ENCODE peak calls at places on chromosomes 4 and X, in five cellular contexts. O is A549, M is IMR-90, Q is HepG2, J is H1. F is an unnamed sample.

GRCh38 chr4:186810613-186811150 is 87.0 kb upstream of the FAT1 start:
- DNase-seq in Q (no peak), O (no peak), M (no peak), J (no peak), F (no peak)

GRCh38 chr4:84917087-84917821 is 49.2 kb downstream of the WDFY3 start:
- DNase-seq in M (peak), O (no peak), Q (no peak), J (no peak), F (no peak)

GRCh38 chr4:153159016-153159415 is 45.2 kb upstream of the TRIM2 start:
- DNase-seq in J (no peak), O (no peak), Q (no peak), M (no peak), F (no peak)

GRCh38 chr4:112916868-112917267 is 132.6 kb upstream of the ANK2 start:
- DNase-seq in Q (no peak), M (peak), O (no peak), J (no peak), F (no peak)

GRCh38 chr4:53196872-53197759 is 168.7 kb downstream of the SCFD2 start:
- DNase-seq in J (no peak), O (peak), M (peak), Q (peak), F (peak)

GRCh38 chr4:13476915-13477314 is 7.2 kb downstream of the RAB28 start:
- DNase-seq in Q (no peak), J (no peak), O (no peak), M (peak), F (peak)

GRCh38 chrX:15336023-15336413 is 695 bp upstream of the PIGA start:
- DNase-seq in M (peak), J (no peak), Q (no peak), O (peak), F (peak)

GRCh38 chr4:82517043-82517442 is 44.7 kb downstream of the TMEM150C start:
- DNase-seq in M (peak), Q (no peak), J (no peak), O (no peak), F (no peak)

GRCh38 chrX:44568196-44568595 is 25.5 kb upstream of the FUNDC1 start:
- DNase-seq in O (no peak), J (no peak), M (no peak), Q (no peak), F (no peak)

GRCh38 chr4:1207603-1208265 is 35.4 kb upstream of the SPON2 start:
- DNase-seq in Q (no peak), J (no peak), O (no peak), M (peak), F (no peak)

GRCh38 chr4:156195914-156196313 is 242.2 kb upstream of the CTSO start:
- DNase-seq in J (no peak), Q (no peak), O (no peak), M (no peak), F (no peak)

GRCh38 chrX:1824855-1825254 is 210.0 kb downstream of the ASMT start:
- DNase-seq in J (no peak), Q (no peak), M (no peak), O (no peak), F (no peak)

GRCh38 chr4:127249066-127249766 is 383.5 kb upstream of the INTU start:
- DNase-seq in J (no peak), Q (no peak), O (no peak), M (peak), F (no peak)

GRCh38 chr4:6157926-6158325 is 42.4 kb downstream of the JAKMIP1 start:
- DNase-seq in M (no peak), O (no peak), Q (no peak), J (no peak), F (no peak)

GRCh38 chr4:165308174-165308573 is 19.3 kb upstream of the MSMO1 start:
- DNase-seq in M (no peak), J (no peak), O (no peak), Q (no peak), F (no peak)

GRCh38 chrX:144715356-144715755 is 531.9 kb upstream of the SPANXN1 start:
- DNase-seq in Q (no peak), J (no peak), M (no peak), O (no peak), F (no peak)

GRCh38 chr4:71257761-71258160 is 81.1 kb upstream of the SLC4A4 start:
- DNase-seq in J (no peak), M (peak), Q (no peak), O (no peak), F (no peak)

GRCh38 chrX:69038826-69039225 is 126.4 kb downstream of the PJA1 start:
- DNase-seq in M (no peak), O (no peak), Q (no peak), J (no peak), F (no peak)

GRCh38 chr4:52713456-52713937 is 37.7 kb downstream of the ERVMER34-1 start:
- DNase-seq in M (peak), Q (peak), J (no peak), O (no peak), F (peak)

GRCh38 chrX:21946925-21947641 is 6.6 kb downstream of the SMS start:
- DNase-seq in M (peak), J (no peak), O (no peak), Q (no peak), F (no peak)

GRCh38 chr4:185838104-185838452 is 26.1 kb upstream of the SORBS2 start:
- DNase-seq in J (no peak), Q (no peak), O (no peak), M (no peak), F (no peak)

GRCh38 chr4:16171831-16172230 is 54.4 kb downstream of the TAPT1 start:
- DNase-seq in J (no peak), O (no peak), Q (no peak), M (no peak), F (no peak)

GRCh38 chrX:47283015-47283771 is 50.4 kb downstream of the USP11 start:
- DNase-seq in M (peak), J (no peak), Q (peak), O (no peak), F (no peak)

GRCh38 chr4:6641164-6641970 is 882 bp downstream of the MRFAP1 start:
- DNase-seq in M (peak), O (no peak), J (no peak), Q (no peak), F (peak)

GRCh38 chrX:74523870-74524735 is 90.3 kb downstream of the RLIM start:
- DNase-seq in O (no peak), Q (no peak), M (peak), J (no peak), F (no peak)

GRCh38 chrX:50117477-50117876 is 83.3 kb downstream of the AKAP4 start:
- DNase-seq in J (no peak), Q (no peak), O (no peak), M (no peak), F (no peak)

GRCh38 chr4:40721730-40722171 is 28.0 kb upstream of the NSUN7 start:
- DNase-seq in Q (peak), M (peak), J (no peak), O (peak), F (no peak)

DNA sequence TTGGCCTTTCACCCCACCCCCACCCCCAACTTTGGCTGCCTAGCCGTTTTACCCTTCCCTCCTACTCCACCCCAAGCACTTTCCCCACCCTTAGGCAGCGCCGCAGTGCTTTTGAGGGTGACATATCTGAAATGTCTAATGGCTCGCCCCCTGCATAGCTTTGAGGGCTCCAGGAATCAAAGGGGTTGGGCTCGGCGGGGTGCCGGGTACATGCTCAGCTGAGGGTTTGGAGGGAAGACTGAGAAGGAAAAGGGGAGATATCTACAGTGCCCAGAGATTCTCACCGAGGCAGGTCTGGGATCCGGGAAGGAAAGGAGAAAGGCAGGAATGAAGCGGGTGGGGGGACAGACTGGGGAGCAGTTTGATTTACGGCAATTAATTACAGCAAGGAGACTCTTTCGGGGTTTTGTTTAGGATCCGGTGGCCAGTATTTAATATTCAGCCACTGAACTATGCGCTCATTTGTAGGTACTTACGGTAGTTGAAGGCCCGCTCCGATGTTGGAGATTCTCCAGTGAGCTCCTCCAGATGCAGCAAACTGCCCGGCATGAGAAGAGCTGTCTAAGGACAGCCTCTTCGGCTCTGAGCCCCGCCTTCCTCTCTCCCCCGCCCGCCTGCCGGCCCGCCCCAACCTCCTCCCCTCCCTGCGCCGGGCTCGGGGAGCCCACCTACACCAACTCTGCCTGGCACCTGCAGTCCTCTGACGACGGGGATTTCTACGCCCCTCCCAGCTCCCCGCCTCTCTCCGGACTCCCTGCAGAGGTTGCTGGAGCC is at the start of gene IGSF1:
- DNase-seq in J (peak), O (peak), M (no peak), Q (peak), F (peak)
- TF ChIP-seq MAFK in J (peak), O (no peak), M (no peak), Q (no peak), F (no peak)

DNA sequence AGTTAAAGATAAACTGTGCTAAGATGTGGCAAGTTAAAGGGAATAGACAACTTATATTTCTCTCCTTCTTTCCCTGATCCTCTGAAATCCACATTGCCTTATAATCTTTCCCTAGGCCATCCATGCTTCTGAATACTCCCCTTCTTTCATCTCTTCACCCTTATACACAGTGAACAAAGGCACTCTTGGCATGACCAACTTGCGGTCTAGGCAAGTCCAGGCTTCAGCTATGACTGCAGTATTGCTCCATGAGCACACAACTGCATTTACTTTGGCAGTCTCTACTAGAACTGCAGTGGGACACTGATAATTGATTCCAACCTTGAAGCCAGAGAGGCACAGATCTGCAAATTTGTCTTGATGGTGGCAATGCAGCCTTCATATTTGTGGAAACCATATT is 24.2 kb upstream of the UBA6 start:
- DNase-seq in J (no peak), M (no peak), O (no peak), Q (no peak), F (no peak)
- TF ChIP-seq MAFK in J (no peak), M (no peak), O (no peak), Q (no peak), F (no peak)

GRCh38 chr4:76950846-76951321 is 1.3 kb downstream of the SEPTIN11 start:
- DNase-seq in O (no peak), M (peak), Q (no peak), J (no peak), F (no peak)
- TF ChIP-seq MAFK in O (no peak), M (no peak), Q (no peak), J (no peak), F (no peak)

GRCh38 chrX:34734383-34734782 is 77.3 kb upstream of the TMEM47 start:
- DNase-seq in O (no peak), M (peak), Q (no peak), J (no peak), F (no peak)
- TF ChIP-seq MAFK in O (no peak), M (peak), Q (no peak), J (no peak), F (no peak)

GRCh38 chrX:37060999-37061398 is 52.8 kb downstream of the FAM47C start:
- DNase-seq in M (peak), J (no peak), O (peak), Q (peak), F (peak)
- TF ChIP-seq MAFK in M (no peak), J (no peak), O (no peak), Q (no peak), F (no peak)

GRCh38 chrX:13026877-13027652 is 17.4 kb downstream of the FAM9C start:
- DNase-seq in J (no peak), Q (no peak), M (no peak), O (no peak), F (no peak)

GRCh38 chrX:13029831-13030771 is 14.3 kb downstream of the FAM9C start:
- DNase-seq in O (peak), Q (peak), J (no peak), M (no peak), F (no peak)

GRCh38 chrX:13028871-13029336 is 15.5 kb downstream of the FAM9C start:
- DNase-seq in M (no peak), J (no peak), Q (peak), O (peak), F (no peak)

GRCh38 chrX:13033193-13033592 is 11.2 kb downstream of the FAM9C start:
- DNase-seq in O (no peak), M (peak), J (no peak), Q (no peak), F (no peak)

DNA sequence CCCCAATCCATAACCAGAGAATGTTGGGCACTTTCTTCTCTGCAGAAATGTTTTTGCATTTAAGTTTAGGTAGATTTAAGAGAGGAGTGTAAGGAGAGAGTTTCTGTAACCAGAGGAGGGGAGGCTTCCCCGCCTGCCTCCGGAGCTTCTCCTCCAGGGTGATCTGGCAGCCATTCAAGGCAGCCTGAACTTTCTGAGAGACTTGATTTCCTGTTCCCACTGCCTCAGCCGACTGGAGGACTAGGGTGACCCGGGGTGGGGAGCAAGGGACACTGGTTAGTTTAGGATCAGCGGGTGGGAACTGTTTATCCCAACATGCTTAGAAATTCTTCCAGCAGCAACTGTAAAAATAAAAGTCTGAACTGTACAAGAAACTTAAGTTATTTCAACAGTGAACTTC is 15.1 kb downstream of the FAM9C start:
- DNase-seq in Q (no peak), J (no peak), O (peak), M (peak), F (no peak)
- TF ChIP-seq MAFK in Q (no peak), J (no peak), O (no peak), M (no peak), F (no peak)

F was measured in K562.